ENCODE peak calls at places on chromosomes 4 and X, in six cellular contexts. One of them, this sample, is unnamed.

GRCh38 chr4:74283614-74284013 is 24.7 kb upstream of the EPGN start:
- DNase-seq in foreskin fibroblast: peak
- DNase-seq in mucosa of descending colon: no peak
- DNase-seq in lower leg skin: no peak
- DNase-seq in progenitor cell of endocrine pancreas: no peak
- DNase-seq in GM13977: no peak
- DNase-seq in this sample: no peak

GRCh38 chr4:52015366-52015765 is 4.8 kb downstream of the LRRC66 start:
- DNase-seq in GM13977: no peak
- DNase-seq in foreskin fibroblast: no peak
- DNase-seq in lower leg skin: no peak
- DNase-seq in progenitor cell of endocrine pancreas: no peak
- DNase-seq in mucosa of descending colon: no peak
- DNase-seq in this sample: no peak

GRCh38 chr4:132710971-132711370 is 438.1 kb upstream of the PCDH10 start:
- DNase-seq in lower leg skin: no peak
- DNase-seq in mucosa of descending colon: no peak
- DNase-seq in foreskin fibroblast: no peak
- DNase-seq in GM13977: no peak
- DNase-seq in progenitor cell of endocrine pancreas: no peak
- DNase-seq in this sample: no peak

GRCh38 chr4:107164962-107165361 is 128.8 kb upstream of the DKK2 start:
- DNase-seq in mucosa of descending colon: no peak
- DNase-seq in progenitor cell of endocrine pancreas: no peak
- DNase-seq in lower leg skin: no peak
- DNase-seq in foreskin fibroblast: no peak
- DNase-seq in GM13977: no peak
- DNase-seq in this sample: no peak

GRCh38 chr4:168811793-168812651 is 198.0 kb downstream of the CBR4 start:
- DNase-seq in GM13977: no peak
- DNase-seq in progenitor cell of endocrine pancreas: no peak
- DNase-seq in lower leg skin: no peak
- DNase-seq in mucosa of descending colon: no peak
- DNase-seq in foreskin fibroblast: peak
- DNase-seq in this sample: no peak

GRCh38 chr4:95107635-95108034 is 349.9 kb downstream of the BMPR1B start:
- DNase-seq in mucosa of descending colon: no peak
- DNase-seq in foreskin fibroblast: peak
- DNase-seq in lower leg skin: no peak
- DNase-seq in GM13977: no peak
- DNase-seq in progenitor cell of endocrine pancreas: no peak
- DNase-seq in this sample: no peak

GRCh38 chr4:19819737-19820136 is 432.0 kb upstream of the SLIT2 start:
- DNase-seq in lower leg skin: no peak
- DNase-seq in foreskin fibroblast: no peak
- DNase-seq in progenitor cell of endocrine pancreas: no peak
- DNase-seq in mucosa of descending colon: no peak
- DNase-seq in GM13977: no peak
- DNase-seq in this sample: no peak

GRCh38 chr4:789571-790465 is 36.1 kb downstream of the CPLX1 start:
- DNase-seq in lower leg skin: no peak
- DNase-seq in mucosa of descending colon: peak
- DNase-seq in progenitor cell of endocrine pancreas: no peak
- DNase-seq in GM13977: no peak
- DNase-seq in foreskin fibroblast: no peak
- DNase-seq in this sample: no peak

GRCh38 chr4:76881375-76881774 is 16.6 kb downstream of the SOWAHB start:
- DNase-seq in GM13977: no peak
- DNase-seq in foreskin fibroblast: no peak
- DNase-seq in lower leg skin: no peak
- DNase-seq in progenitor cell of endocrine pancreas: no peak
- DNase-seq in mucosa of descending colon: peak
- DNase-seq in this sample: no peak

GRCh38 chrX:106954041-106954440 is 33.8 kb downstream of the CLDN2 start:
- DNase-seq in progenitor cell of endocrine pancreas: no peak
- DNase-seq in lower leg skin: no peak
- DNase-seq in foreskin fibroblast: no peak
- DNase-seq in mucosa of descending colon: no peak
- DNase-seq in GM13977: no peak
- DNase-seq in this sample: no peak

GRCh38 chrX:106955004-106955772 is 35.0 kb downstream of the CLDN2 start:
- DNase-seq in foreskin fibroblast: no peak
- DNase-seq in GM13977: no peak
- DNase-seq in lower leg skin: no peak
- DNase-seq in progenitor cell of endocrine pancreas: no peak
- DNase-seq in mucosa of descending colon: no peak
- DNase-seq in this sample: no peak

GRCh38 chrX:106951230-106951629 is 31.0 kb downstream of the CLDN2 start:
- DNase-seq in lower leg skin: no peak
- DNase-seq in foreskin fibroblast: no peak
- DNase-seq in GM13977: no peak
- DNase-seq in progenitor cell of endocrine pancreas: no peak
- DNase-seq in mucosa of descending colon: no peak
- DNase-seq in this sample: no peak

GRCh38 chrX:106952089-106952488 is 31.9 kb downstream of the CLDN2 start:
- DNase-seq in lower leg skin: no peak
- DNase-seq in progenitor cell of endocrine pancreas: no peak
- DNase-seq in GM13977: no peak
- DNase-seq in foreskin fibroblast: no peak
- DNase-seq in mucosa of descending colon: no peak
- DNase-seq in this sample: no peak

GRCh38 chrX:106952988-106953387 is 32.8 kb downstream of the CLDN2 start:
- DNase-seq in foreskin fibroblast: no peak
- DNase-seq in GM13977: no peak
- DNase-seq in progenitor cell of endocrine pancreas: no peak
- DNase-seq in lower leg skin: no peak
- DNase-seq in mucosa of descending colon: no peak
- DNase-seq in this sample: no peak
- TF ChIP-seq CTCF in foreskin fibroblast: peak
- TF ChIP-seq CTCF in GM13977: peak
- TF ChIP-seq CTCF in progenitor cell of endocrine pancreas: peak
- TF ChIP-seq CTCF in lower leg skin: no peak
- TF ChIP-seq CTCF in mucosa of descending colon: no peak
- TF ChIP-seq CTCF in this sample: no peak

DNA sequence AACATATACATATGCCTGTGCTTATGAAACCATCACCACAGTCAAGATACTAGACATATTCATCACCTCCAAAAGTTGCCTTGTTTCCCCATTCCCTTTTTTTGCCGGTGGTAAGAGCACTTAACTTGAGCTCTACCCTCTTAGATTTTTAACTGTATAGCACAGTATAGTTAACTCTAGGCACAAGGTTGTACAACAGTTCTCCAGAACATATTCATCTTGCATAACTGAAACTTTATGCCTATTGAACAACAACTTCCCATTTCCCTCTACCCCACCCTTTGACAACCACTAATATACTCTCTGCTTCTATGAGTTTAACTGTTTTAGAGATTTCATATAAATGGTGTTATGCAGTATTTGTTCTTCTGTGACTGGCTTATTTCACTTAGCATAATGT is 119.3 kb downstream of the ASB9 start:
- DNase-seq in mucosa of descending colon: no peak
- DNase-seq in GM13977: no peak
- DNase-seq in foreskin fibroblast: no peak
- DNase-seq in progenitor cell of endocrine pancreas: no peak
- DNase-seq in lower leg skin: no peak
- DNase-seq in this sample: no peak
- TF ChIP-seq CTCF in mucosa of descending colon: no peak
- TF ChIP-seq CTCF in GM13977: no peak
- TF ChIP-seq CTCF in foreskin fibroblast: no peak
- TF ChIP-seq CTCF in progenitor cell of endocrine pancreas: no peak
- TF ChIP-seq CTCF in lower leg skin: no peak
- TF ChIP-seq CTCF in this sample: no peak

DNA sequence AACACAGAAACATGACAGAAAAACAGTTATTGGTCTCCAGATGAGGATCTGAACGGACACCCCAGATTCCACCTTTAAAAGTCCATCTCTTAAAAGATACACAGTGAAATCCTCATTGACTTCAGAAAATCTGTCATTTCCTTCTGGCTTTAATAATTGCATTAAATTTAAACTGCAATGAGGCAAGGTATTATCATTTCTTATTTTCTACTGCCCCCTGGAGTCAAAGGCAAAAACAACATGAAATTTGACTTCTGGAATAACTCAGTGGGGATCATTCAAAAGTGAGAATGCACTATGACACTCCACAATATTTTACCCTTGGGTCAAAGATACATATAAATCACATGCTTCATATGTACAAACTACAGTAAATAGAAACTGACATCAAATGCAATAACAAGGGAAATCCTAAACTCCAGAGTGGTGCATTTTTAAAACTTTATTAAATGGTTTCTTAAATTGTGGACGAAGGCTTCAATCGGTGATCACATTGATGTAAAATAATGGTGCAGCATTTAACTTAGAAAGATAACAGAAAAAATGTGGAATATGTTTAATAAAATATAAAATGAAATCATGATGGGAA is 56.4 kb upstream of the SPANXN1 start:
- DNase-seq in mucosa of descending colon: no peak
- DNase-seq in foreskin fibroblast: no peak
- DNase-seq in lower leg skin: no peak
- DNase-seq in progenitor cell of endocrine pancreas: no peak
- DNase-seq in GM13977: peak
- DNase-seq in this sample: no peak
- TF ChIP-seq CTCF in mucosa of descending colon: no peak
- TF ChIP-seq CTCF in foreskin fibroblast: peak
- TF ChIP-seq CTCF in lower leg skin: no peak
- TF ChIP-seq CTCF in progenitor cell of endocrine pancreas: peak
- TF ChIP-seq CTCF in GM13977: peak
- TF ChIP-seq CTCF in this sample: no peak

GRCh38 chrX:132940727-132941162 is 17.7 kb downstream of the HS6ST2 start:
- DNase-seq in mucosa of descending colon: no peak
- DNase-seq in foreskin fibroblast: no peak
- DNase-seq in progenitor cell of endocrine pancreas: no peak
- DNase-seq in lower leg skin: no peak
- DNase-seq in GM13977: no peak
- DNase-seq in this sample: no peak
- TF ChIP-seq CTCF in mucosa of descending colon: no peak
- TF ChIP-seq CTCF in foreskin fibroblast: no peak
- TF ChIP-seq CTCF in progenitor cell of endocrine pancreas: peak
- TF ChIP-seq CTCF in lower leg skin: no peak
- TF ChIP-seq CTCF in GM13977: no peak
- TF ChIP-seq CTCF in this sample: no peak

GRCh38 chr4:122959441-122959840 is 37.0 kb upstream of the NUDT6 start:
- DNase-seq in lower leg skin: no peak
- DNase-seq in foreskin fibroblast: no peak
- DNase-seq in progenitor cell of endocrine pancreas: no peak
- DNase-seq in GM13977: no peak
- DNase-seq in mucosa of descending colon: no peak
- DNase-seq in this sample: no peak
- TF ChIP-seq CTCF in lower leg skin: no peak
- TF ChIP-seq CTCF in foreskin fibroblast: no peak
- TF ChIP-seq CTCF in progenitor cell of endocrine pancreas: no peak
- TF ChIP-seq CTCF in GM13977: no peak
- TF ChIP-seq CTCF in mucosa of descending colon: no peak
- TF ChIP-seq CTCF in this sample: no peak

GRCh38 chrX:13599491-13599890 is 30.1 kb downstream of the EGFL6 start:
- DNase-seq in mucosa of descending colon: no peak
- DNase-seq in foreskin fibroblast: no peak
- DNase-seq in lower leg skin: no peak
- DNase-seq in progenitor cell of endocrine pancreas: no peak
- DNase-seq in GM13977: no peak
- DNase-seq in this sample: no peak

GRCh38 chrX:13597928-13598327 is 28.5 kb downstream of the EGFL6 start:
- DNase-seq in mucosa of descending colon: no peak
- DNase-seq in GM13977: no peak
- DNase-seq in foreskin fibroblast: no peak
- DNase-seq in lower leg skin: no peak
- DNase-seq in progenitor cell of endocrine pancreas: no peak
- DNase-seq in this sample: no peak

GRCh38 chrX:13598877-13599276 is 29.5 kb downstream of the EGFL6 start:
- DNase-seq in foreskin fibroblast: no peak
- DNase-seq in mucosa of descending colon: no peak
- DNase-seq in GM13977: no peak
- DNase-seq in progenitor cell of endocrine pancreas: no peak
- DNase-seq in lower leg skin: no peak
- DNase-seq in this sample: no peak
- TF ChIP-seq CTCF in foreskin fibroblast: peak
- TF ChIP-seq CTCF in mucosa of descending colon: no peak
- TF ChIP-seq CTCF in GM13977: peak
- TF ChIP-seq CTCF in progenitor cell of endocrine pancreas: peak
- TF ChIP-seq CTCF in lower leg skin: no peak
- TF ChIP-seq CTCF in this sample: no peak

GRCh38 chr4:2051086-2051485 is 8.0 kb upstream of the NAT8L start:
- DNase-seq in foreskin fibroblast: no peak
- DNase-seq in mucosa of descending colon: no peak
- DNase-seq in lower leg skin: peak
- DNase-seq in progenitor cell of endocrine pancreas: no peak
- DNase-seq in GM13977: no peak
- DNase-seq in this sample: no peak
- TF ChIP-seq CTCF in foreskin fibroblast: no peak
- TF ChIP-seq CTCF in mucosa of descending colon: no peak
- TF ChIP-seq CTCF in lower leg skin: no peak
- TF ChIP-seq CTCF in progenitor cell of endocrine pancreas: no peak
- TF ChIP-seq CTCF in GM13977: no peak
- TF ChIP-seq CTCF in this sample: no peak

GRCh38 chr4:167238226-167238625 is 3.9 kb upstream of the SPOCK3 start:
- DNase-seq in foreskin fibroblast: no peak
- DNase-seq in mucosa of descending colon: no peak
- DNase-seq in lower leg skin: no peak
- DNase-seq in GM13977: no peak
- DNase-seq in progenitor cell of endocrine pancreas: no peak
- DNase-seq in this sample: no peak
- TF ChIP-seq CTCF in foreskin fibroblast: no peak
- TF ChIP-seq CTCF in mucosa of descending colon: no peak
- TF ChIP-seq CTCF in lower leg skin: no peak
- TF ChIP-seq CTCF in GM13977: no peak
- TF ChIP-seq CTCF in progenitor cell of endocrine pancreas: no peak
- TF ChIP-seq CTCF in this sample: no peak